ENCODE peak calls at places on chromosomes 13 and 19, in four cellular contexts. A is AG04449, X is IMR-90, M is body of pancreas. S is an unnamed sample.
A peak's percentile ranks its signal among the peaks of the same experiment; 100 is the strongest.

GRCh38 chr13:51524846-51525566 is 59.3 kb upstream of the WDFY2 start:
- DNase-seq in M (no peak), X (peak; percentile 90), A (no peak), S (peak; percentile 75)

GRCh38 chr19:327291-328024 is 17.1 kb downstream of the MIER2 start:
- DNase-seq in A (no peak), X (no peak), M (no peak), S (no peak)

GRCh38 chr19:56947206-56947605 is 106.7 kb upstream of the PEG3 start:
- DNase-seq in M (no peak), X (no peak), A (no peak), S (no peak)

GRCh38 chr19:30678168-30678567 is 306.0 kb downstream of the ZNF536 start:
- DNase-seq in M (no peak), X (no peak), A (no peak), S (no peak)

GRCh38 chr13:99150575-99151370 is 49.9 kb upstream of the UBAC2 start:
- DNase-seq in A (peak; percentile 58), M (no peak), X (peak; percentile 27), S (peak; percentile 49)

GRCh38 chr13:37868691-37869505 is 674 bp downstream of the TRPC4 start:
- DNase-seq in M (no peak), A (no peak), X (peak; percentile 50), S (peak; percentile 9)

GRCh38 chr13:50951366-50951765 is 41.8 kb downstream of the RNASEH2B start:
- DNase-seq in X (peak; percentile 47), M (no peak), A (peak; percentile 17), S (no peak)

GRCh38 chr13:102028198-102028597 is 373.6 kb downstream of the FGF14 start:
- DNase-seq in X (no peak), M (no peak), A (no peak), S (no peak)

GRCh38 chr13:42633495-42633894 is 59.5 kb downstream of the TNFSF11 start:
- DNase-seq in X (peak; percentile 6), M (no peak), A (no peak), S (peak; percentile 23)

GRCh38 chr13:35144496-35144895 is 202.4 kb downstream of the NBEA start:
- DNase-seq in M (no peak), A (no peak), X (no peak), S (peak; percentile 12)

GRCh38 chr19:53808710-53809125 is 15.4 kb downstream of the NLRP12 start:
- DNase-seq in X (peak; percentile 42), M (no peak), A (no peak), S (peak; percentile 37)

DNA sequence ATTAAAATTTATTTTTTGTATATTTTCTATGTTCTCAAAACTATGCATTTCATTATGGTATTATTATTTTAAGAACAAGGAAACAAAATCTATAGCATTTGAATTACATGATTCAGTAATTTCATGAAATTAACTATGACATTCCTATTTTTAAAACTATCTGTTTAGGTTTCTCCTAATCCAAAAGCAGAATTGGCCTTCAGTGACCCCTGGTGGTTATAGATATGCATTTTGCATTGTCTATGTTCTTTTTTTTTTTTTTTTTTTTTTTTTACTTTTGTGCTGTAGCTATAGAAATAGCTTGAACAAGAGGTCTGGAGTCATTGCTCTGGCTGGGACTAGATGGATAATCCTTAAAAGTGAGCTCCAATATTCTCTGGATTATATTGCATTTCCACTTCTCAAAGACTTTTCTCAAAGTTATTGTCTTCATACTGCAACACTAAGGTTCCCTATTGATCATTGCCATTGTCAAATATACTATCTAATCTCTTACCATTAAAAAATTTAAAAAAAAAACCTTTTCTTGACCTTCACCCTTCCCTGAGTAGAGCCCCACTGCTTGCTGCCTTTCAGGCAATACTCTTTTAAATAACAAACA is 15.9 kb upstream of the DNAJC3 start:
- DNase-seq in A (no peak), M (peak; percentile 37), X (peak; percentile 50), S (peak; percentile 68)
- TF ChIP-seq CTCF in A (peak; percentile 43), M (peak; percentile 60), X (peak; percentile 67), S (peak; percentile 59)

DNA sequence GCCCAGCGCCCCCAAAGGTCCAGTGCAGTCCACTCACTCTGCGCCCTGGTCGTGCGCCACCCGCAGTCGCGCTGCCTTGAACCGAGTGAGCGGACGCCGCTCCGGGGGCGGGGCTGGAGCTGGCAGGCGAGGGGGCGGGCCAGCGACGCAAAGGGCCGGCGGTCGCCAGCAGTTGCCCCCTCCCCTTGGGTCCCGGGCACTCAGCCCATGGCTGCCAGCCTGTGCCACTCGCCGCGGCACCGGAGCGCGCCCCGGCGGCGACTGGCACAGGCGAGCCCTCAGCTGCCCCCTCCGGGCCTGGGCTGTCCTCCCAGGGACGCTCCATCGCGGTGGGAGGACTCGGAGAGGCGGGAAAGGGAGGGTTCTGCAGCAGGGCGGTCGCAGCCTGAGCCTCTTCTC is at the start of gene S1PR5:
- DNase-seq in M (peak; percentile 73), X (no peak), A (no peak), S (no peak)
- H3K4me3 ChIP-seq in M (peak within 1 kb of the TSS; percentile 4), X (peak within 1 kb of the TSS; percentile 48), A (peak within 1 kb of the TSS; percentile 55), S (peak within 1 kb of the TSS; percentile 43)

GRCh38 chr19:4624733-4625362 is 14.5 kb upstream of the TNFAIP8L1 start:
- DNase-seq in A (no peak), X (peak; percentile 32), M (no peak), S (peak; percentile 65)
- TF ChIP-seq CTCF in A (peak; percentile 21), X (peak; percentile 35), M (no peak), S (peak; percentile 35)

GRCh38 chr19:1852729-1853128 is 4.4 kb upstream of the REXO1 start:
- DNase-seq in A (no peak), M (no peak), X (no peak), S (no peak)

GRCh38 chr19:1854032-1854541 is 5.8 kb upstream of the REXO1 start:
- DNase-seq in A (no peak), M (no peak), X (no peak), S (no peak)

GRCh38 chr19:1854542-1855039 is 6.3 kb upstream of the REXO1 start:
- DNase-seq in A (no peak), M (no peak), X (no peak), S (no peak)

GRCh38 chr19:1852294-1852646 is 4.0 kb upstream of the REXO1 start:
- DNase-seq in X (no peak), A (no peak), M (no peak), S (peak; percentile 59)

GRCh38 chr19:1853295-1854031 is 5.2 kb upstream of the REXO1 start:
- DNase-seq in A (no peak), X (peak; percentile 68), M (peak; percentile 85), S (peak; percentile 67)
- H3K4me3 ChIP-seq in A (no peak overlapping the region), X (no peak overlapping the region), M (no peak overlapping the region), S (no peak overlapping the region)

DNA sequence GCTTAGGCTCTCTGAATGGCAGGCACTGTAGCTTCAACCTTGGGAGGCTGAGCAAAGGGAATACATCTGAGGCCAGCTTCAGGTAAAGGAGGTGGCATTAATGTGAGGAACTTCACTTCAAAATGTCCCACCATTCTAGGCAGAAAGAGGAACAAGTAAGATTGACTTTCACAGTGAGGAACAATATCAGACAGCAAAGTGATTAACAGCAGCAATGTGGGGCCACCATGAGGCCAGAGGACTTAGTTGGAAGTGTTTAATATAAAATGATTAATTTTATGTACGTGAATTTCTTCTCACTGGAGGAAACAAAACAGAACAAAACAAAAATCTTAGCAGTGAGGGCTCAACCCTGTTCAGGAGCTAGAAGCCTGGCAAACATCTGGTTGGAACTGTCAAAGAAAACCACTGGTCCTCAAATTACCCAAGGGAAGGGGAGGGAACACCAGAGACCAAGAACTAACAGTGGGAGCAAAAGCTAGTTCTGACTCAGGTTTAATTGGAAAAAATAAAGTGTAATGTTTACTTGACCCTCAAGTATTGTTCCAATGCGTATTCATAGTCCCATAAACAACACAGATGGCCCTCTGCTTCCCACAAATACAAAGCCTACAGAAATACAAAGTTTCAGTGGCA is 43.9 kb upstream of the FRY start:
- DNase-seq in M (no peak), X (no peak), A (no peak), S (no peak)
- TF ChIP-seq CTCF in M (no peak), X (no peak), A (no peak), S (no peak)

DNA sequence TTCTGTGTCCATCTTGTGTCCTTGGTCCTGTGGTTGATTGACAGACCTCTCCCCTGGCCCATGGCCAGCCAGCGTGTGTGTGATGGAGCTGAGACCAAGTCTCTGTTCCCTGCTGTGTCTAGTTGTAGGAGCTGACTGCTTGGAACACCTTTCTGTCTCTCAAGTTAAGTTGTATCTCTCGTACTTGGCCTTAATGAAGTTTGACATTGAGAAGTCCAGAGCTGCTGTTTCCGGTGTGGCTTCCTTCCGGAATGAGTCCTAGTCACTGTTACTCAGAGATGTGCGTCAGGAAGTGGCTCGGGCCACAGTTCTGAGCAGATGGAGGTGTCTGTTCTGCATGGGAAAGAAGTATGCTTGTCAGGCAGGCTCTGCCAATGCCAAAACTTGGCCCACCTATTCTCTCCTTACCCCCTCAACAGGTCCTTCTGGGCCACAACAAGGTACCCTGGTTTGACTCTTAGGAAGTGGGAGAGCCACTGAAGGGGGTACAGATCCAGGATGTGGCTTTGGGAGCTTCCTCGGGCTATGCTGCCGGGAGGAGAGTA is 54.3 kb downstream of the GATAD2A start:
- DNase-seq in M (peak; percentile 35), X (peak; percentile 87), A (no peak), S (peak; percentile 79)
- H3K4me3 ChIP-seq in M (no peak overlapping the region), X (peak overlapping the region; percentile 2), A (no peak overlapping the region), S (no peak overlapping the region)

GRCh38 chr19:48970139-48970766 is 5.1 kb downstream of the FTL start:
- DNase-seq in M (no peak), X (no peak), A (no peak), S (no peak)

GRCh38 chr19:48970923-48971395 is 5.8 kb downstream of the FTL start:
- DNase-seq in A (no peak), X (peak; percentile 77), M (peak; percentile 85), S (peak; percentile 53)

GRCh38 chr19:48977061-48977460 is 12.0 kb downstream of the FTL start:
- DNase-seq in M (no peak), X (no peak), A (no peak), S (no peak)

DNA sequence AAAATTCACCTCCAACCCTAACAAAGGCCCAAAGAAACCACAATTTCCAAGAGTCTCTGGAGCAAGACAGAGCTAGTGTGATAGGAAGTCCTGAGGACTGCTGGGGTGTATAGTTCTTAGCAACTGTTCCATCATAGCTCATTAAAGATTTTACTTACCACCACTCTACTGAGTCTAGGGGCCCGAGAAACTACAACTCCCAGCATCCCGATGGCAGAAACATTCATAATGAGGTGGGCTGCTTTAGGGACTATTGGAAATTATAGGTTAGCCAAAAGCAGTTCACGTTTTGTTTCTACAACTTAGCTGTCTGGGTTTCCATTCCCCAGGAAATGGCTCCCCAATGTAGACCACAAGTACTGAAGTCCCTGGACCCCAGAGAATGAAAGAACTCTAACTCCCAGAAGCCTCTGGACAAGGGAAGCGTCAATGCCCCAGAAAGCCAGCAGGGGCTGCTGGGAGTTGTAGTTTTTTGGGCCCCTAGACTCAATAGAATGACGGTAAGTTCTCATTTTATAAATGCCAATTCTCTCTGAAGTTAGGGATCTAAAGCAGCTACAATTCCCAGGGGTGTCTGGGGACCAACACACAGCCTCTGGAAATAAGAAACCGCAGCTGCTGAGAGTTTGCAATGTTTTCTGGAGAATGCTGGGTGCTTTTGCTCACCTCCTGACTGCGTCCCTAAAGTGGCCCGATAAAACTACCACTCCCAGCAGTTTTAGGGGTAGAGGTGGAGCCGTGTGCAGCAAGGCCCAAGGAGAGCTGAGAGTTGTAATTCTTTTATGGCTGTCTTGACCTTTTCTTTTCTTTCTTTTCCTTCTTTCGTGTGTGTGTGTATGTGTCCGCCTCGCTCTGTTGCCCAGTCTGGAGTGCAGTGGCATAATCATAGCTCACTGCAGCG is 11.1 kb downstream of the FTL start:
- DNase-seq in M (no peak), X (no peak), A (no peak), S (no peak)
- TF ChIP-seq CTCF in M (no peak), X (no peak), A (no peak), S (no peak)

DNA sequence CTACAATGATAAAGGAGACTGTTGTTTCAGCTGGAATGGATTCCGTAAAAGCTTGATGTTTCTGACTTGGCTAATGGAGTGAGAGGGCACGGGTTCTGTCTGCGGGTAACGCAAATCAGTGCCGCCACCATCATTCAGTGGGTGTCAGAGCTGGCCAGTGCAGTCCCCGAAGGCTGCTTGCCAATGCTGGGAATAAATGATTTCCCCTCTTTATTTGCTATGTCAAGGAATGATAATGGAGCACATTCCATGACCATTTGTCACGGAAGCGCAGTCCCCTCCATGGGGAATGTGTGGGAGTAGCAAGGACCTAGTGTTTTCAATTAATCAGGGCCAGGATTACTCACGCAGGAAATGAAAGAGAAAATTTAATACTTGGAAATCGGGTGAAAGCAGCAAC is 899.3 kb downstream of the UQCRFS1 start:
- DNase-seq in M (peak; percentile 16), X (peak; percentile 17), A (no peak), S (peak; percentile 86)
- H3K4me3 ChIP-seq in M (no peak overlapping the region), X (no peak overlapping the region), A (no peak overlapping the region), S (no peak overlapping the region)